ENCODE peak calls at places on chromosome 5, in nine cellular contexts. U is AG10803, Q is HTR-8/SVneo, K is PC-9, Z is suprapubic skin, N is right atrium auricular region, G is heart right ventricle, R is adipocyte, J is neuronal stem cell. A is an unnamed sample.
A peak's percentile ranks its signal among the peaks of the same experiment; 100 is the strongest.

GRCh38 chr5:97009212-97009898 is 73.5 kb downstream of the LNPEP start:
- DNase-seq in G (peak; percentile 9), R (peak; percentile 47), J (no peak), Q (no peak), N (no peak), Z (no peak), U (no peak), K (no peak), A (peak; percentile 4)

GRCh38 chr5:143355710-143356109 is 47.8 kb downstream of the NR3C1 start:
- DNase-seq in Q (peak; percentile 87), N (peak; percentile 63), U (peak; percentile 92), R (peak; percentile 86), J (no peak), Z (peak; percentile 84), G (peak; percentile 87), K (peak; percentile 86), A (peak; percentile 92)

GRCh38 chr5:34698754-34699153 is 42.6 kb downstream of the RAI14 start:
- DNase-seq in K (no peak), J (no peak), G (no peak), Z (no peak), U (no peak), N (no peak), R (no peak), Q (no peak), A (no peak)

GRCh38 chr5:177419045-177419444 is 7.4 kb upstream of the GRK6 start:
- DNase-seq in N (no peak), J (no peak), Z (no peak), K (peak; percentile 60), U (peak; percentile 79), G (no peak), Q (peak; percentile 36), R (peak; percentile 52), A (no peak)

GRCh38 chr5:13987843-13988464 is 43.5 kb upstream of the DNAH5 start:
- DNase-seq in Z (no peak), U (peak; percentile 64), Q (peak; percentile 85), G (peak; percentile 38), K (peak; percentile 69), N (peak; percentile 70), J (peak; percentile 53), R (peak; percentile 87), A (peak; percentile 63)

GRCh38 chr5:115333164-115333563 is 36.7 kb upstream of the CCDC112 start:
- DNase-seq in K (no peak), R (no peak), Q (no peak), Z (no peak), G (no peak), N (no peak), J (no peak), U (peak; percentile 4), A (no peak)

GRCh38 chr5:73118331-73119011 is 1.9 kb upstream of the TMEM171 start:
- DNase-seq in Z (no peak), U (no peak), R (no peak), Q (no peak), J (no peak), N (no peak), K (no peak), G (no peak), A (no peak)

GRCh38 chr5:143350790-143351603 is 52.5 kb downstream of the NR3C1 start:
- DNase-seq in Q (peak; percentile 47), J (no peak), K (no peak), N (no peak), G (no peak), U (peak; percentile 72), Z (no peak), R (peak; percentile 70), A (no peak)

GRCh38 chr5:167702014-167702413 is 589.4 kb upstream of the WWC1 start:
- DNase-seq in G (no peak), Z (no peak), R (no peak), J (no peak), N (no peak), Q (no peak), K (no peak), U (no peak), A (no peak)

GRCh38 chr5:146860213-146860891 is 18.2 kb downstream of the PPP2R2B start:
- DNase-seq in U (peak; percentile 3), R (peak; percentile 31), K (peak; percentile 66), Z (no peak), N (no peak), G (no peak), Q (peak; percentile 27), J (no peak), A (no peak)

GRCh38 chr5:93359296-93359957 is 221.6 kb downstream of the NR2F1-AS1 start:
- DNase-seq in Z (no peak), K (peak; percentile 72), J (no peak), R (peak; percentile 82), N (no peak), U (peak; percentile 22), Q (peak; percentile 31), G (peak; percentile 12), A (peak; percentile 35)

GRCh38 chr5:976849-977751 is 31.5 kb upstream of the NKD2 start:
- DNase-seq in R (no peak), Z (peak; percentile 73), Q (no peak), U (no peak), G (peak; percentile 2), K (no peak), J (no peak), N (no peak), A (no peak)

A was measured in T47D.